ENCODE peak calls at places on chromosome 10, in ten cellular contexts. W is upper lobe of right lung; N is GM10248; J is caudate nucleus; T is stimulated activated CD8-positive, alpha-beta memory T cell treated with anti-CD3 and anti-CD28 coated beads, Interleukin-15, amount 100 ng/mL, for 24 hours; S is GM13977; Z is activated naive CD4-positive, alpha-beta T cell treated with anti-CD3 and anti-CD28 coated beads for 36 hours; F is hypothalamus; K is NCI-H2029 treated with DMSO at 0.1 percent for 48 hours; C is Caki2. O is an unnamed sample.
A peak's percentile ranks its signal among the peaks of the same experiment; 100 is the strongest.

GRCh38 chr10:31031205-31031665 is 430 bp downstream of the ZNF438 start:
- DNase-seq in J (no peak), Z (no peak), C (no peak), F (no peak), K (no peak), N (peak; percentile 89), T (no peak), S (no peak), W (no peak), O (no peak)

GRCh38 chr10:93461807-93462178 is 20.3 kb downstream of the MYOF start:
- DNase-seq in N (no peak), C (peak; percentile 88), J (no peak), K (peak; percentile 88), W (no peak), S (no peak), Z (no peak), F (no peak), T (no peak), O (peak; percentile 84)

GRCh38 chr10:66627156-66627555 is 298.7 kb upstream of the LRRTM3 start:
- DNase-seq in C (peak; percentile 37), J (no peak), W (no peak), S (peak; percentile 26), F (no peak), N (no peak), T (no peak), K (no peak), Z (no peak), O (no peak)

GRCh38 chr10:117112220-117112619 is 25.9 kb downstream of the VAX1 start:
- DNase-seq in T (no peak), W (no peak), Z (no peak), S (no peak), J (no peak), F (no peak), C (no peak), N (no peak), K (no peak), O (no peak)

GRCh38 chr10:102773986-102774385 is 30.2 kb downstream of the WBP1L start:
- DNase-seq in N (peak; percentile 31), K (no peak), J (no peak), W (no peak), C (no peak), T (no peak), Z (peak; percentile 46), S (no peak), F (peak; percentile 21), O (no peak)

GRCh38 chr10:3033925-3034324 is 33.4 kb upstream of the PFKP start:
- DNase-seq in F (no peak), Z (no peak), T (no peak), J (no peak), W (no peak), N (no peak), C (no peak), K (peak; percentile 6), S (no peak), O (no peak)

GRCh38 chr10:3848768-3849643 is 64.0 kb upstream of the KLF6 start:
- DNase-seq in S (no peak), J (no peak), K (no peak), F (no peak), N (no peak), T (no peak), Z (peak; percentile 83), C (no peak), W (no peak), O (no peak)

GRCh38 chr10:58335306-58336005 is 650 bp downstream of the UBE2D1 start:
- DNase-seq in F (no peak), S (no peak), C (peak; percentile 47), T (no peak), J (no peak), K (no peak), W (peak; percentile 77), Z (peak; percentile 24), N (peak; percentile 37), O (no peak)

GRCh38 chr10:110074986-110075664 is 67.3 kb downstream of the ADD3 start:
- DNase-seq in C (no peak), F (no peak), S (no peak), N (no peak), J (no peak), K (no peak), W (no peak), Z (no peak), T (no peak), O (no peak)

GRCh38 chr10:94224656-94225055 is 138.1 kb downstream of the NOC3L start:
- DNase-seq in W (no peak), J (no peak), S (no peak), Z (no peak), F (no peak), T (no peak), K (no peak), N (no peak), C (peak; percentile 70), O (no peak)

GRCh38 chr10:83214178-83214577 is 925.1 kb upstream of the GHITM start:
- DNase-seq in F (no peak), C (no peak), S (no peak), T (no peak), N (no peak), Z (no peak), J (no peak), W (no peak), K (no peak), O (no peak)

GRCh38 chr10:21523557-21524008 is 1.9 kb downstream of the SKIDA1 start:
- DNase-seq in N (no peak), F (no peak), Z (no peak), S (no peak), C (no peak), K (no peak), T (no peak), W (no peak), J (no peak), O (no peak)

GRCh38 chr10:50605280-50606270 is 18.2 kb downstream of the SGMS1 start:
- DNase-seq in T (no peak), J (no peak), Z (no peak), W (no peak), F (no peak), N (peak; percentile 20), C (peak; percentile 64), K (peak; percentile 33), S (no peak), O (no peak)

GRCh38 chr10:43043773-43044394 is 33.0 kb upstream of the RET start:
- DNase-seq in T (no peak), N (no peak), C (no peak), J (no peak), K (no peak), Z (no peak), W (peak; percentile 61), S (no peak), F (no peak), O (no peak)

GRCh38 chr10:75531571-75532031 is 100.2 kb downstream of the LRMDA start:
- DNase-seq in K (no peak), T (no peak), W (no peak), F (no peak), J (no peak), C (peak; percentile 21), N (no peak), S (no peak), Z (no peak), O (no peak)

GRCh38 chr10:109899578-109900355 is 23.5 kb downstream of the XPNPEP1 start:
- DNase-seq in C (no peak), J (no peak), S (no peak), W (no peak), K (no peak), F (no peak), T (no peak), Z (no peak), N (no peak), O (no peak)

GRCh38 chr10:87659571-87660483 is at the start of gene PAPSS2:
- DNase-seq in N (peak; percentile 42), S (peak; percentile 54), K (no peak), J (no peak), W (peak; percentile 89), C (peak; percentile 75), Z (peak; percentile 27), F (no peak), T (no peak), O (no peak)

GRCh38 chr10:114412907-114413386 is 8.6 kb upstream of the AFAP1L2 start:
- DNase-seq in W (no peak), C (peak; percentile 79), Z (no peak), S (no peak), K (no peak), F (no peak), T (no peak), J (no peak), N (no peak), O (no peak)

GRCh38 chr10:47241256-47241655 is 58.7 kb upstream of the GDF10 start:
- DNase-seq in J (no peak), K (no peak), F (no peak), W (no peak), N (no peak), C (no peak), S (no peak), Z (no peak), T (no peak), O (no peak)

GRCh38 chr10:108574233-108574632 is 1349.1 kb downstream of the XPNPEP1 start:
- DNase-seq in F (no peak), K (no peak), T (no peak), Z (no peak), C (no peak), W (no peak), N (no peak), S (no peak), J (no peak), O (no peak)

GRCh38 chr10:93413252-93413689 is 68.9 kb downstream of the MYOF start:
- DNase-seq in W (no peak), F (no peak), T (no peak), N (no peak), C (no peak), S (no peak), K (no peak), Z (peak; percentile 64), J (no peak), O (no peak)